ENCODE peak calls at places on chromosomes 16 and 17, in seven cellular contexts. R, F, C, A, T, G and J are unnamed samples.
A peak's percentile ranks its signal among the peaks of the same experiment; 100 is the strongest.

GRCh38 chr17:16987830-16988601 is 16.1 kb upstream of the TNFRSF13B start:
- DNase-seq in R (peak; percentile 67), F (peak; percentile 80), C (peak; percentile 49), A (no peak), T (no peak), G (peak; percentile 45), J (peak; percentile 64)

GRCh38 chr17:80026359-80027042 is 9.2 kb downstream of the TBC1D16 start:
- DNase-seq in R (no peak), F (no peak), C (no peak), A (no peak), T (no peak), G (no peak), J (no peak)

GRCh38 chr17:8912060-8912981 is 44.8 kb upstream of the PIK3R6 start:
- DNase-seq in R (no peak), F (no peak), C (no peak), A (no peak), T (no peak), G (no peak), J (no peak)

GRCh38 chr16:19014456-19014855 is 30.7 kb downstream of the TMC7 start:
- DNase-seq in R (no peak), F (no peak), C (no peak), A (no peak), T (no peak), G (no peak), J (no peak)

GRCh38 chr17:40612510-40613244 is 34.9 kb downstream of the SMARCE1 start:
- DNase-seq in R (no peak), F (no peak), C (no peak), A (no peak), T (no peak), G (no peak), J (no peak)

GRCh38 chr16:55359946-55360345 is 35.9 kb downstream of the IRX6 start:
- DNase-seq in R (no peak), F (no peak), C (no peak), A (no peak), T (no peak), G (no peak), J (no peak)

GRCh38 chr17:72890711-72891110 is 201.8 kb downstream of the SLC39A11 start:
- DNase-seq in R (no peak), F (peak; percentile 78), C (no peak), A (no peak), T (no peak), G (no peak), J (no peak)

GRCh38 chr17:21452377-21453143 is 76.4 kb downstream of the KCNJ12 start:
- DNase-seq in R (peak; percentile 64), F (peak; percentile 78), C (peak; percentile 52), A (peak; percentile 69), T (no peak), G (peak; percentile 90), J (no peak)

GRCh38 chr17:80364091-80364691 is 50.8 kb upstream of the ENDOV start:
- DNase-seq in R (no peak), F (no peak), C (peak; percentile 31), A (no peak), T (peak; percentile 26), G (peak; percentile 39), J (no peak)

GRCh38 chr17:40311575-40311974 is 2.6 kb downstream of the RARA start:
- DNase-seq in R (peak; percentile 43), F (no peak), C (no peak), A (no peak), T (no peak), G (no peak), J (no peak)

GRCh38 chr17:9729735-9730420 is 61.5 kb downstream of the DHRS7C start:
- DNase-seq in R (no peak), F (peak; percentile 50), C (no peak), A (no peak), T (no peak), G (no peak), J (no peak)

GRCh38 chr17:9419932-9420453 is 155.6 kb downstream of the STX8 start:
- DNase-seq in R (no peak), F (peak; percentile 50), C (no peak), A (no peak), T (no peak), G (no peak), J (no peak)

GRCh38 chr17:1511756-1512321 is 4.6 kb downstream of the INPP5K start:
- DNase-seq in R (no peak), F (no peak), C (no peak), A (no peak), T (no peak), G (no peak), J (no peak)

GRCh38 chr17:78258323-78259229 is 27.1 kb downstream of the TMEM235 start:
- DNase-seq in R (no peak), F (peak; percentile 77), C (no peak), A (no peak), T (no peak), G (peak; percentile 63), J (peak; percentile 89)

GRCh38 chr17:77402159-77402731 is 261.5 kb downstream of the SEC14L1 start:
- DNase-seq in R (no peak), F (no peak), C (no peak), A (no peak), T (no peak), G (no peak), J (no peak)

GRCh38 chr17:45428050-45428953 is 4.4 kb downstream of the ARHGAP27 start:
- DNase-seq in R (peak; percentile 76), F (peak; percentile 57), C (peak; percentile 80), A (peak; percentile 96), T (peak; percentile 83), G (peak; percentile 87), J (no peak)

GRCh38 chr17:31226950-31227349 is 70.1 kb downstream of the OMG start:
- DNase-seq in R (no peak), F (no peak), C (no peak), A (no peak), T (no peak), G (no peak), J (no peak)

GRCh38 chr16:24635900-24636610 is 93.4 kb upstream of the TNRC6A start:
- DNase-seq in R (peak; percentile 28), F (peak; percentile 95), C (peak; percentile 24), A (peak; percentile 34), T (no peak), G (peak; percentile 39), J (no peak)

GRCh38 chr16:29645699-29646187 is 17.3 kb upstream of the SPN start:
- DNase-seq in R (no peak), F (peak; percentile 16), C (no peak), A (no peak), T (no peak), G (peak; percentile 32), J (peak; percentile 91)

GRCh38 chr17:7633093-7633492 is 3.2 kb downstream of the SHBG start:
- DNase-seq in R (no peak), F (no peak), C (no peak), A (no peak), T (no peak), G (no peak), J (no peak)